ENCODE peak calls at places on chromosomes 2 and 18, in five cellular contexts. F is B cell, E is AG04449, K is AG09319, D is mucosa of descending colon. Q is an unnamed sample.

GRCh38 chr2:66433945-66434678 is 813 bp upstream of the MEIS1 start:
- DNase-seq in K (peak), D (peak), E (no peak), F (no peak), Q (no peak)

GRCh38 chr2:216713691-216714411 is 18.5 kb upstream of the IGFBP5 start:
- DNase-seq in F (no peak), E (peak), D (no peak), K (peak), Q (no peak)

GRCh38 chr2:6080837-6081541 is 388.8 kb downstream of the SOX11 start:
- DNase-seq in D (no peak), F (no peak), K (no peak), E (no peak), Q (no peak)

GRCh38 chr2:3536682-3537632 is 17.6 kb upstream of the ADI1 start:
- DNase-seq in K (no peak), F (peak), D (no peak), E (no peak), Q (no peak)

GRCh38 chr2:7722212-7722910 is 805.1 kb downstream of the RNF144A start:
- DNase-seq in K (no peak), E (no peak), F (no peak), D (no peak), Q (no peak)

GRCh38 chr2:231037731-231038482 is 584 bp downstream of the C2orf72 start:
- DNase-seq in D (peak), K (no peak), F (peak), E (no peak), Q (peak)

GRCh38 chr2:206230060-206230890 is 44.2 kb upstream of the ZDBF2 start:
- DNase-seq in F (no peak), D (no peak), E (no peak), K (no peak), Q (no peak)

GRCh38 chr2:136135924-136136906 is 18.3 kb upstream of the CXCR4 start:
- DNase-seq in D (no peak), F (peak), K (no peak), E (no peak), Q (peak)

GRCh38 chr2:134782792-134783191 is 55.6 kb upstream of the ACMSD start:
- DNase-seq in F (no peak), E (no peak), D (no peak), K (no peak), Q (peak)

GRCh38 chr18:51342815-51343214 is 145.3 kb upstream of the MEX3C start:
- DNase-seq in D (no peak), E (no peak), F (no peak), K (no peak), Q (no peak)

GRCh38 chr2:74086001-74086400 is 61.7 kb downstream of the BOLA3 start:
- DNase-seq in K (no peak), F (no peak), E (no peak), D (no peak), Q (no peak)

GRCh38 chr2:169072163-169072925 is 3.0 kb downstream of the DHRS9 start:
- DNase-seq in F (no peak), D (no peak), K (no peak), E (no peak), Q (no peak)

DNA sequence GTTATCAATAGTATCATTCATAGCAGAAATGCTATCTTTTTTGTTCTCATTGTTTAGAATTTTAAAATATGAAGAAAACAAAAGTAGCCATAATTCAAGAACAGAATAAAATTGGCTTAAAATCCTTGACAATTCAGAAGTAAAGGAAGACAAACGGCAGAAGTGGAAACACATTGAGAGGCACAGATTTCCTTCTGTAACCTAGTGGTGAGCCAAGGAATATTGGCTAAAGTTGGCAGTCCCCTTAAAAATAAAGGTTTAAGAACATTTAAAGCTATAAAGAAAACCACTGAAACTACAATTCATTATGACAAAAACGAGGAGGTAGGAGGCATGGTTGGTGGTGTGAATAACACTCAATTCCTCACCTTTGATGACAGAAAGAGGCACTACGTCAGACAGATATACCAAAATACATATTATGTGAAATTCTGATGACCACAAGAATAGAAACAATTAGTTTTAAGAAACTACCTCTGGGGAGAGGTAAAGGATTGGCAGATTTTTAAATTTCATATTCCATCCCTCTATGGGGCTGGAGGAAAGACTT is 42.3 kb downstream of the SFT2D3 start:
- DNase-seq in E (no peak), D (no peak), F (no peak), K (no peak), Q (no peak)
- TF ChIP-seq CTCF in E (no peak), D (no peak), F (no peak), K (no peak), Q (no peak)

GRCh38 chr2:164917296-164917903 is 37.9 kb downstream of the SLC38A11 start:
- DNase-seq in D (peak), E (no peak), F (no peak), K (no peak), Q (no peak)
- TF ChIP-seq CTCF in D (no peak), E (peak), F (no peak), K (peak), Q (no peak)

GRCh38 chr2:38722271-38723115 is 28.7 kb downstream of the SRSF7 start:
- DNase-seq in K (no peak), D (no peak), E (no peak), F (no peak), Q (peak)
- TF ChIP-seq CTCF in K (no peak), D (no peak), E (no peak), F (no peak), Q (no peak)

DNA sequence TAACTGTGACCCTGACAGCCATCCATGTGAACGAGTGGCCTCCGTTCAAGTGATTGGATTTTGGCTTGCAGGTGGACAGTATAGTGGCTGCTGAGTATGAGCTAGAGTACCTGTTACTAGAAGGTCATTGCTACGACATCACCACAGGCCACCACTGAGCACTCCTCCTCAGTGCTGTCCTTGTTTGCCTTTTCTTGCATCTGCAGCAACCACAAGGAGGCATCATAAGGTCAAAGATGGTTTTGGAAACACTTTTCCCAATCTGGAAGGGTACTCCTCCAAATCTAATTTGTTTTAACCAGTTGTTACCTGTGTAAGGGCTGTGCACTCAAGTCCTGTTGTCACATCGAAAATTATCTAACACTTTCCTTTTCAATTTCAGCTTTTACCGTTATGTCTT is 81.2 kb downstream of the UGGT1 start:
- DNase-seq in K (no peak), F (no peak), E (no peak), D (no peak), Q (no peak)
- TF ChIP-seq CTCF in K (peak), F (no peak), E (peak), D (no peak), Q (no peak)

GRCh38 chr2:60450488-60450887 is 103.0 kb downstream of the BCL11A start:
- DNase-seq in K (no peak), D (no peak), F (no peak), E (no peak), Q (no peak)
- TF ChIP-seq CTCF in K (no peak), D (no peak), F (no peak), E (no peak), Q (no peak)

DNA sequence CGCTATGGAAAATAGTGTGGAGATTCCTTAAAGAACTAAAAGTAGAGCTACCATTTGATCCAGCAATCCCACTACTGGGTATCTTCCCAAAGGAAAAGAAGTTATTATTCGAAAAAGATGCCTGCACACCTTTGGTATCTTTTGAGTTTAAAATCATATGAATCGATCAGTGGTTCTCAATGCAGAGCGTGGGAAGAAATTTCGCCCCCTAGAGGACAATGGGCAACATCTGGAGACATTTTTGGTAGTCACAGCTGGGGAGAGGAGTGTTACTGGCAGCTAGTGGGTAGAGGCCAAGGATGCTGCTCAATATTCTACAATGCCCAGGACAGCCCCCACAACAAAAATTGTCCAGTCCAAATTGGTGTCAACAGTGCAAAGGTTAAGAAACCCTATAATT is 425.5 kb downstream of the LRATD1 start:
- DNase-seq in K (no peak), D (no peak), E (no peak), F (no peak), Q (peak)
- TF ChIP-seq CTCF in K (peak), D (no peak), E (no peak), F (no peak), Q (no peak)

DNA sequence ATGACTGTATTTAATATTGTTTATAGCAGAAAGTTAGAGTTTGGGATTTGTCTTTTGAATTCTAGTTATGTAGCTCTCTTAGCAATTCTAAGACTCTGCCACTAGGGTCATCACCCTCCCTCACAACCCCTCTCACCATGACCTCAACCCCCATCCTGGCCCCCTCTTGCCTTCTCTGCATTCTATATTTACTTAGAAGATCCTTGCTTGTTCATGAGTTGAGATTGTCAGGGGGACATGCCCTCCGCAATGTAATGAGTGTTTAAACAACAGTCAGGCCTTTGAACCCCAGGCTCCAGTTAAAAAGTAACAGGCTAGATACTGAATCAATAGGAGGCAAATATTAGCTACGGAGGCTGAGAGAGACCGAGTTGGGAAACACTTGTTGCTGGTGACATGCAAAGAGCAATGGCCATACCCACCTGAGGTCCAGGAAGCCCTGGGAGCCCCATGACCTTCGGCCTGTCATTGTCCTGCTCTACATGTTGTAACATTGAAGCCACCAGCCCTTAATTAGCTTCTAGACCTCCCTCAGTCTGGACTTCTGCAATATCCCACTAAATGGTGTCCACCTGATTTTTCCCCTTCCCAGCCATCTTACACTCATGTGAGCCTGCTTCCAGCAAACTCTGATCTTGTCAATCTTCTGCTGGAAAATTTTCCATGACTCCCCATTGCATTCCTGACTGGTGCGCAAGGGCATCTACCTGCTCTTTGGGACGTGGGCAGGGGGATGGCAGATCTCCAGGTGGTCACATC is 221.1 kb downstream of the ALPK2 start:
- DNase-seq in K (no peak), F (no peak), D (no peak), E (no peak), Q (no peak)
- TF ChIP-seq CTCF in K (no peak), F (no peak), D (no peak), E (no peak), Q (no peak)

Q was measured in GM13976.